ENCODE peak calls at places on chromosomes 1 and 21, in nine cellular contexts. E is H9, Z is neural crest cell, R is body of pancreas, Q is epithelial cell of esophagus, I is fibroblast of mammary gland, F is GM06990, N is GM23338, D is AG04450. J is an unnamed sample.

GRCh38 chr1:78619803-78620579 is at the start of gene IFI44L:
- DNase-seq in E (no peak), D (peak; percentile 13), N (no peak), Q (peak; percentile 60), R (peak; percentile 15), Z (no peak), I (peak; percentile 88), F (peak; percentile 77), J (peak; percentile 64)

GRCh38 chr1:113191579-113192076 is 118.6 kb downstream of the LRIG2 start:
- DNase-seq in D (no peak), Q (peak; percentile 59), N (no peak), Z (no peak), E (no peak), F (peak; percentile 61), I (peak; percentile 7), R (no peak), J (no peak)

GRCh38 chr1:201530741-201531521 is 8.0 kb upstream of the NAV1 start:
- DNase-seq in R (peak; percentile 81), N (peak; percentile 90), F (peak; percentile 33), Q (peak; percentile 79), E (peak; percentile 88), D (no peak), Z (peak; percentile 85), I (peak; percentile 89), J (peak; percentile 79)

GRCh38 chr1:96236156-96236739 is 485.3 kb upstream of the PTBP2 start:
- DNase-seq in D (peak; percentile 30), F (no peak), N (peak; percentile 77), R (peak; percentile 52), Q (peak; percentile 65), Z (peak; percentile 43), I (peak; percentile 81), E (no peak), J (peak; percentile 55)

GRCh38 chr1:94708299-94708685 is 111.9 kb upstream of the SLC44A3 start:
- DNase-seq in F (no peak), R (no peak), E (no peak), Z (no peak), I (no peak), N (no peak), Q (peak; percentile 69), D (no peak), J (no peak)

GRCh38 chr1:6185635-6186382 is 5.7 kb upstream of the CHD5 start:
- DNase-seq in N (peak; percentile 80), R (no peak), D (no peak), F (no peak), I (peak; percentile 57), Q (peak; percentile 46), E (peak; percentile 62), Z (no peak), J (peak; percentile 21)

GRCh38 chr1:197954718-197955418 is 37.7 kb downstream of the LHX9 start:
- DNase-seq in Q (no peak), R (peak; percentile 72), Z (no peak), D (no peak), I (no peak), F (no peak), N (no peak), E (no peak), J (no peak)

GRCh38 chr1:167360120-167360519 is 139.4 kb downstream of the POU2F1 start:
- DNase-seq in N (no peak), F (no peak), Q (no peak), I (no peak), R (no peak), E (no peak), D (no peak), Z (no peak), J (no peak)

GRCh38 chr1:150272379-150272840 is at the start of gene C1orf54:
- DNase-seq in Z (no peak), Q (no peak), D (no peak), R (peak; percentile 31), F (no peak), N (peak; percentile 89), I (peak; percentile 65), E (peak; percentile 83), J (peak; percentile 27)

GRCh38 chr21:29080454-29080930 is 7.0 kb upstream of the CCT8 start:
- DNase-seq in E (no peak), N (no peak), Z (no peak), I (peak; percentile 21), Q (no peak), F (no peak), D (no peak), R (no peak), J (no peak)

GRCh38 chr1:228293816-228294500 is 86.1 kb downstream of the OBSCN start:
- DNase-seq in Z (no peak), Q (no peak), F (no peak), N (no peak), I (no peak), E (no peak), D (no peak), R (no peak), J (no peak)

GRCh38 chr1:16163882-16164820 is 8.3 kb upstream of the EPHA2 start:
- DNase-seq in I (peak; percentile 99), F (no peak), E (no peak), Z (no peak), R (peak; percentile 61), D (peak; percentile 91), Q (peak; percentile 92), N (no peak), J (peak; percentile 99)

GRCh38 chr1:119779869-119780356 is 11.2 kb upstream of the HMGCS2 start:
- DNase-seq in D (no peak), R (peak; percentile 68), I (peak; percentile 67), Z (no peak), E (no peak), Q (peak; percentile 59), F (no peak), N (no peak), J (peak; percentile 18)

GRCh38 chr1:247857069-247857985 is at the start of gene TRIM58:
- DNase-seq in E (no peak), R (no peak), D (no peak), Z (peak; percentile 38), N (peak; percentile 67), Q (no peak), I (no peak), F (peak; percentile 18), J (no peak)

GRCh38 chr1:92376345-92376744 is 77.5 kb downstream of the RPAP2 start:
- DNase-seq in R (no peak), D (no peak), I (no peak), Q (no peak), E (no peak), F (no peak), N (no peak), Z (no peak), J (no peak)

GRCh38 chr21:39052718-39053117 is 130.5 kb downstream of the PSMG1 start:
- DNase-seq in N (no peak), Q (no peak), I (no peak), E (no peak), R (no peak), F (no peak), D (no peak), Z (no peak), J (no peak)

GRCh38 chr1:10710489-10710888 is 86.0 kb downstream of the CASZ1 start:
- DNase-seq in D (no peak), E (no peak), I (no peak), Z (no peak), R (no peak), Q (no peak), F (no peak), N (no peak), J (no peak)

GRCh38 chr1:7322283-7322785 is 448.8 kb upstream of the VAMP3 start:
- DNase-seq in N (no peak), D (no peak), E (no peak), Q (no peak), F (no peak), Z (no peak), R (no peak), I (no peak), J (no peak)

GRCh38 chr21:23083242-23083641 is 2085.0 kb downstream of the NCAM2 start:
- DNase-seq in I (no peak), N (no peak), Q (no peak), Z (no peak), D (no peak), F (no peak), R (no peak), E (no peak), J (no peak)

GRCh38 chr21:30268608-30269197 is 14.0 kb downstream of the KRTAP24-1 start:
- DNase-seq in N (peak; percentile 83), Q (peak; percentile 30), E (peak; percentile 46), F (no peak), D (no peak), Z (no peak), R (no peak), I (peak; percentile 11), J (no peak)
- TF ChIP-seq CTCF in N (peak; percentile 74), Q (peak; percentile 26), E (peak; percentile 81), F (no peak), D (no peak), Z (peak; percentile 39), R (no peak), I (peak; percentile 40), J (no peak)

GRCh38 chr1:32791881-32792280 is 25.3 kb downstream of the YARS1 start:
- DNase-seq in Q (peak; percentile 87), I (peak; percentile 72), E (no peak), R (no peak), N (no peak), D (no peak), Z (no peak), F (no peak), J (no peak)

GRCh38 chr1:32783851-32784250 is 33.3 kb downstream of the YARS1 start:
- DNase-seq in N (no peak), I (no peak), R (no peak), D (no peak), E (no peak), Z (no peak), F (no peak), Q (no peak), J (no peak)

GRCh38 chr1:32784817-32785216 is 32.3 kb downstream of the YARS1 start:
- DNase-seq in Q (no peak), N (no peak), Z (no peak), E (no peak), I (no peak), F (no peak), D (no peak), R (no peak), J (no peak)

GRCh38 chr1:32782086-32782485 is 35.1 kb downstream of the YARS1 start:
- DNase-seq in D (no peak), R (no peak), N (no peak), F (no peak), E (no peak), Q (no peak), Z (no peak), I (peak; percentile 37), J (no peak)

GRCh38 chr1:32786856-32787255 is 30.3 kb downstream of the YARS1 start:
- DNase-seq in R (no peak), F (no peak), N (no peak), Z (no peak), D (no peak), E (no peak), Q (peak; percentile 29), I (peak; percentile 61), J (no peak)
- TF ChIP-seq CTCF in R (no peak), F (peak; percentile 32), N (peak; percentile 36), Z (peak; percentile 62), D (peak; percentile 39), E (peak; percentile 42), Q (peak; percentile 39), I (peak; percentile 42), J (peak; percentile 64)

GRCh38 chr1:193313354-193314140 is 127.1 kb upstream of the B3GALT2 start:
- DNase-seq in N (no peak), R (no peak), D (no peak), Z (no peak), Q (no peak), F (no peak), I (no peak), E (no peak), J (no peak)
- TF ChIP-seq CTCF in N (no peak), R (no peak), D (no peak), Z (no peak), Q (no peak), F (no peak), I (no peak), E (no peak), J (no peak)

GRCh38 chr1:245516178-245516829 is 361.5 kb downstream of the KIF26B start:
- DNase-seq in E (no peak), Z (no peak), I (peak; percentile 14), F (no peak), R (no peak), D (peak; percentile 38), N (peak; percentile 30), Q (no peak), J (no peak)
- TF ChIP-seq CTCF in E (peak; percentile 39), Z (no peak), I (peak; percentile 21), F (peak; percentile 8), R (no peak), D (peak; percentile 67), N (peak; percentile 28), Q (no peak), J (peak; percentile 12)

J was measured in HFFc6.